ENCODE peak calls at places on chromosomes 13 and 19, in seven cellular contexts. N is ovary; H is brain microvascular endothelial cell; W is SJCRH30; T is body of pancreas; L is aorta; S is CD4-positive, CD25-positive, alpha-beta regulatory T cell. M is an unnamed sample.

GRCh38 chr13:24834902-24835510 is 71.0 kb downstream of the RNF17 start:
- DNase-seq in W (peak), N (no peak), T (peak), H (no peak), L (no peak), S (no peak), M (no peak)

GRCh38 chr19:43651758-43652545 is 12.3 kb upstream of the CADM4 start:
- DNase-seq in W (peak), S (peak), L (no peak), T (peak), H (peak), N (peak), M (no peak)

GRCh38 chr19:28472843-28473242 is 740.1 kb downstream of the UQCRFS1 start:
- DNase-seq in T (peak), N (no peak), W (no peak), S (no peak), L (peak), H (no peak), M (no peak)

GRCh38 chr19:49593233-49594113 is 2.5 kb downstream of the PRR12 start:
- DNase-seq in S (peak), L (peak), W (peak), N (peak), H (peak), T (peak), M (peak)

GRCh38 chr19:54420383-54421168 is 5.3 kb downstream of the TTYH1 start:
- DNase-seq in W (no peak), T (peak), S (no peak), L (no peak), H (peak), N (peak), M (no peak)

GRCh38 chr13:99661791-99662190 is 160.5 kb downstream of the TM9SF2 start:
- DNase-seq in L (no peak), H (no peak), N (no peak), T (no peak), W (no peak), S (no peak), M (no peak)

GRCh38 chr19:42143341-42144234 is 11.3 kb upstream of the POU2F2 start:
- DNase-seq in N (no peak), H (no peak), W (peak), S (no peak), L (no peak), T (no peak), M (no peak)

GRCh38 chr19:41816761-41817160 is 20.4 kb downstream of the CEACAM3 start:
- DNase-seq in S (no peak), N (no peak), T (no peak), L (no peak), W (no peak), H (no peak), M (no peak)

GRCh38 chr13:84946144-84946543 is 853.1 kb downstream of the SLITRK6 start:
- DNase-seq in N (no peak), T (no peak), W (no peak), L (no peak), S (no peak), H (no peak), M (no peak)

GRCh38 chr13:100528820-100529219 is 59.8 kb downstream of the GGACT start:
- DNase-seq in T (no peak), H (no peak), N (no peak), W (no peak), L (no peak), S (no peak), M (no peak)

GRCh38 chr13:99617474-99618255 is 116.4 kb downstream of the TM9SF2 start:
- DNase-seq in H (peak), T (no peak), L (peak), N (peak), W (peak), S (peak), M (no peak)

GRCh38 chr13:43411211-43411610 is 375.6 kb downstream of the ENOX1 start:
- DNase-seq in W (no peak), S (no peak), N (no peak), H (no peak), L (no peak), T (no peak), M (no peak)

GRCh38 chr19:53553865-53554791 is 16.2 kb downstream of the ZNF331 start:
- DNase-seq in S (peak), H (peak), N (peak), L (peak), T (peak), W (peak), M (peak)

GRCh38 chr13:63163903-63164302 is 1748.3 kb upstream of the PCDH20 start:
- DNase-seq in L (no peak), W (no peak), T (no peak), N (no peak), H (no peak), S (no peak), M (no peak)

GRCh38 chr19:29478578-29479565 is 46.9 kb upstream of the VSTM2B start:
- DNase-seq in S (peak), T (peak), L (no peak), N (no peak), H (no peak), W (peak), M (no peak)

GRCh38 chr13:94414141-94414540 is 65.3 kb downstream of the DCT start:
- DNase-seq in T (no peak), L (no peak), S (no peak), H (no peak), W (no peak), N (no peak), M (no peak)

GRCh38 chr13:90806905-90807304 is 540.6 kb upstream of the MIR17HG start:
- DNase-seq in L (no peak), W (peak), T (no peak), H (no peak), N (no peak), S (no peak), M (no peak)

GRCh38 chr19:37218592-37218935 is 550 bp downstream of the ZNF383 start:
- DNase-seq in L (no peak), W (no peak), N (no peak), T (no peak), S (no peak), H (peak), M (no peak)

GRCh38 chr19:11446652-11447301 is 11.3 kb downstream of the PRKCSH start:
- DNase-seq in S (no peak), W (peak), T (peak), L (peak), N (peak), H (no peak), M (peak)

GRCh38 chr19:46546194-46546896 is 50.7 kb upstream of the PNMA8B start:
- DNase-seq in S (peak), H (peak), L (no peak), T (peak), N (peak), W (peak), M (no peak)

GRCh38 chr13:113981201-113981605 is 7.3 kb upstream of the C13orf46 start:
- DNase-seq in H (no peak), N (no peak), W (no peak), L (peak), S (no peak), T (peak), M (no peak)

GRCh38 chr19:5687360-5688198 is 2.5 kb upstream of the RPL36 start:
- DNase-seq in H (no peak), N (no peak), W (no peak), S (no peak), L (no peak), T (no peak), M (no peak)

GRCh38 chr13:59531571-59532091 is 632.1 kb downstream of the DIAPH3 start:
- DNase-seq in H (peak), S (peak), T (peak), N (peak), L (peak), W (peak), M (no peak)

GRCh38 chr13:93045836-93046235 is 180.8 kb upstream of the GPC6 start:
- DNase-seq in S (no peak), L (no peak), T (no peak), N (no peak), H (peak), W (no peak), M (no peak)

GRCh38 chr13:20174656-20175405 is 14.0 kb upstream of the GJA3 start:
- DNase-seq in H (peak), T (peak), W (peak), N (peak), L (peak), S (peak), M (peak)

GRCh38 chr13:30866692-30867669 is 39.1 kb upstream of the MEDAG start:
- DNase-seq in N (peak), L (no peak), W (peak), T (no peak), H (no peak), S (no peak), M (no peak)

GRCh38 chr13:99360696-99361095 is 53.5 kb upstream of the GPR183 start:
- DNase-seq in S (no peak), N (no peak), L (no peak), H (no peak), T (no peak), W (no peak), M (no peak)

GRCh38 chr13:106432636-106433035 is 102.8 kb downstream of the EFNB2 start:
- DNase-seq in L (no peak), S (no peak), T (no peak), N (no peak), H (no peak), W (no peak), M (no peak)

GRCh38 chr19:13610042-13610691 is 103.9 kb upstream of the CACNA1A start:
- DNase-seq in N (no peak), T (peak), W (no peak), H (no peak), L (no peak), S (peak), M (no peak)

GRCh38 chr13:30021611-30022010 is 171.2 kb upstream of the UBL3 start:
- DNase-seq in H (no peak), T (no peak), S (no peak), W (no peak), N (no peak), L (no peak), M (no peak)

GRCh38 chr13:30734434-30734833 is 909 bp upstream of the ALOX5AP start:
- DNase-seq in T (no peak), W (no peak), H (no peak), L (no peak), N (no peak), S (no peak), M (no peak)

DNA sequence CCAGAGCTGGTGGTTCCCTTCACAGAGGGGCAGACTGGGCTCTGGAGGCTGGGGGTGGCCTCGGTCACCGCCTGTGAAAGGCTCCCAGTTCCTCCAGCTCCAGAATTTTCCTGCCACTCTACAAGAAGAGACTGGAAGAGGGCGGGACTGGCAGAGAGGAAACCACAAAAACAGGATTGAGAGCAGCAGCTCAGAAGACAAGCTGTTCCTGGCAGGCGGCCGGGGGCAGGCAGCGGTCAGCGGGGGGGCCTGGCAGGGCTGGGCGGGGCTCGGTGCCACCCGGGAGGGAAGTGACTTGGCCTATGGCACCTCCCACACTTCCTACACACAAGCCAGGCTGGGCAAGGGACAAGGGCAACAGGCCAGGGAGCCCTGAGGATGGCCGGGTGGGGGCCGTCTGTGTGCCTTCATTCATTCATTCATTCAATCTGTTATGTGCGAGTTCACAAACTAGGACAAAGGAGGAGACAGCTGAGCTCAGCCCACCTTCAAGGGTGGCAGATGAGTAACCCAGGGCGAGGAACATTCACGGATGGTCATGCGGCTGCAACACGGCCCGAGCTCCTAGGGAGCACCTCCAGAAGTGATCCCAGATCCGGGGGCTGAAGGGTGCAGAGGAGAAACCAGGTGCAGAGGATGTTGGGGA is 16.9 kb upstream of the BTBD2 start:
- DNase-seq in N (peak), H (peak), T (peak), S (peak), W (peak), L (peak), M (no peak)
- H3K27ac ChIP-seq in N (peak), H (no peak), T (peak), S (peak), W (peak), L (no peak), M (peak)

DNA sequence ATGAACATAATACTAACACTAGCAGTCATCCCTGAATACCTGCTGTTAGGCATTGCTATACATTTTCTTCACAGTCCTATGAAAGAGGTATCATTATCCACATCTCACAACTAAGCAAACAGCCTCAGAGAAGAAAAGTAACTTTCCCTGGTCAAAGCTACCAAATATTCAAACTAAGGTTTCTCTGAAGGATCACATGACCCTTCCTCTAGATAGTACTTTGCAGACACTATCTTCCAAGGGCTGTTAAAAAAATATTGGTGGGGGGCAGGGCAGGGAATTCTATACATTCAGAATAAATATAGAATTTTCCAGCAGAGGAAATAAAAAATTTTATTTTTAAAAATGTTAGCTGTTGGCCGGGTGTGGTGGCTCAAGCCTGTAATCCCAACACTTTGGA is 3.1 kb downstream of the SLC25A30 start:
- DNase-seq in W (no peak), N (no peak), H (no peak), T (no peak), S (no peak), L (no peak), M (no peak)
- H3K27ac ChIP-seq in W (no peak), N (peak), H (peak), T (peak), S (no peak), L (no peak), M (no peak)

DNA sequence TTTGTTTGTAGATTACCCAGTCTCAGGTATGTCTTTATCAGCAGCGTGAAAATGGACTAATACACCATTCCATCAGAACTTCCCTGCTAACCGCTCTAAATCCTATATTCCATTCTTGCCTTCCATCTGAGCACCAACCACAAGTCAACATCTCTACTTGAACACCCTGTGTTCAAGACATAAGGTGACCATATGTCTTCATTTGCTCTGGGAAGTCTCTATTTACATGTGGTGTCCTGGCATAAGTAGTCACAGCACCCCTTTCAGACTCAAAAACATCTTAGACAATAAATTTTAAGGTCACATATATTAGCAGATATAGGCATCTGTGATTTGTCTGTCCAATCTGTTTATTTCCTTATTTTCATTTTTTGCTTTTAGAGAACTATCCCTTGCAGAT is 122.7 kb downstream of the TSHZ3 start:
- DNase-seq in L (no peak), T (no peak), S (no peak), H (no peak), W (no peak), N (no peak), M (no peak)
- H3K27ac ChIP-seq in L (no peak), T (no peak), S (no peak), H (no peak), W (no peak), N (no peak), M (no peak)

GRCh38 chr19:45524575-45525129 is 17.4 kb downstream of the VASP start:
- DNase-seq in L (no peak), N (no peak), T (peak), H (no peak), W (no peak), S (no peak), M (no peak)
- H3K27ac ChIP-seq in L (no peak), N (no peak), T (peak), H (no peak), W (no peak), S (no peak), M (no peak)

GRCh38 chr13:21934309-21934708 is 263.4 kb downstream of the FGF9 start:
- DNase-seq in L (no peak), W (no peak), H (no peak), T (no peak), S (no peak), N (no peak), M (no peak)

GRCh38 chr13:21929400-21929799 is 258.5 kb downstream of the FGF9 start:
- DNase-seq in L (no peak), T (no peak), H (no peak), W (no peak), N (no peak), S (no peak), M (no peak)

GRCh38 chr13:21936674-21937073 is 265.8 kb downstream of the FGF9 start:
- DNase-seq in T (no peak), W (no peak), N (no peak), L (no peak), S (no peak), H (no peak), M (no peak)

DNA sequence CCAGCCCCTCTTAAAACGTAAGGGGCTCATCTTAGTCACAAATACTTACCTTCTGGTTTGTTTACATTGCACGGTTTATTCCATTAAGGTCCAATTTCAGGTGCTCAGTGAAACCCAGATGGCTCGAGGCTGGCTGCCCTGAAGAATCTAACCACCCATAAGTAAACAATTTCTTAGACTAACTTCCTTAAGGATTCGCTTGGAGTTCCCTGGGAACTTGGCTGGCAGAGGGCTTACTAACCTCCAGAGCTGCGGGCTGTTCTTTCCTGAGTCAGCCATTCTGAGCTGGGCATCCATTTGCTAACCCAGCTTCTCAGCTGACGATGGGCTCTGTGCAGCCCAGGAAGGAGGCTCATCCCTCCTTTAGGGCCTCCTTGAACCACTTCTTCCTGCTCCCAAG is 262.1 kb downstream of the FGF9 start:
- DNase-seq in N (no peak), H (no peak), L (no peak), T (no peak), W (no peak), S (no peak), M (no peak)
- H3K27ac ChIP-seq in N (no peak), H (no peak), L (no peak), T (no peak), W (no peak), S (no peak), M (no peak)

DNA sequence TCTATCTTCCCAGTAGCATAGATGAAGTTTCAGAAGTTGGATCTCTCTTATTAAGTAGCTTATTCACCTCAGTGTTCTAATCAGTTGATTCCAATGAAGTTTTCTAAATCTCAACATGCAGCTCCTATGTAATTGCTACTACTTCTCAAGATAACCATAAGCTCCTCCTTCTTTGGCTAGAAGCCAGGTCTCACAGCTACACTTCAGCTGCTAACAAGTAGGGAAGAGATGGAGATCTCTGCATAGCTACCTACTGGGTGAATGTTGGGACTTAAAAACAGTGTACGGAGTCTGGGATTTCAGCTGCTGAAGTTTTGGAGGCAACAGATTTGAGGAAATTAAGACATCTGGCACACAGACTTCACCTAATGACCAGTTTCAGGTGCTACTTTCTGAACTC is 661.0 kb downstream of the SLITRK1 start:
- DNase-seq in W (no peak), L (no peak), H (no peak), S (no peak), T (no peak), N (no peak), M (no peak)
- H3K27ac ChIP-seq in W (no peak), L (no peak), H (no peak), S (no peak), T (no peak), N (no peak), M (no peak)

DNA sequence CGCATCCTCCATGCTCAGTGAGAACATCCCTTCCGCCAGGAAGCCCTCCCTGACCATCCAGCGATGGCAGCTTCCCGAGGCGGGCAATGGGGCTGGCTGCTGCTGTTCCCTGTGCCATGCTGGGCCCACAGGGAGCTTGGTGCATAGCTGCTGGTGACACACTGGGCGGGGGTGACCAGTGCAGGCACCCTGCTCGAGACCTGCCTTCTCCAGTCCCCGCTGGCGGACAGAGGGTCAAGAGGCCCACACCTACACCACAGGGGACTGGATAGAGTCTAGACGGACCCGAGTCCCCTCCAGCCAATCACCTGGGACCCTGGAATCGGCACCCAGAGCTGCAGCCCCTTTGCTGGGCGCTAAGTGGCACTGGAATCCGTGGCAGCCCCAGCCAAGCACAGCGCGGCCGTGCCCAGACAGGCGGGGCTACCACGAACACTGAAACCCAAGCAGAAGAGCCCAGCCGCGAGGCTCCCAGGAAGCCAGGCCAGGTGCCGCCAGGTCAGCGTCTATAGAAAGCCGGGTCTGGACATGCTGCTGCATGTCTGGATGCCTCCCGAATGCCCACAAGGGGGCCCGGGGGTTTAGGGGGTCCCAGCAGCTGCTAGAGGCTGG is 9.0 kb upstream of the TBXA2R start:
- DNase-seq in W (no peak), L (peak), N (no peak), S (no peak), T (no peak), H (no peak), M (no peak)
- H3K27ac ChIP-seq in W (no peak), L (no peak), N (no peak), S (no peak), T (no peak), H (no peak), M (no peak)

DNA sequence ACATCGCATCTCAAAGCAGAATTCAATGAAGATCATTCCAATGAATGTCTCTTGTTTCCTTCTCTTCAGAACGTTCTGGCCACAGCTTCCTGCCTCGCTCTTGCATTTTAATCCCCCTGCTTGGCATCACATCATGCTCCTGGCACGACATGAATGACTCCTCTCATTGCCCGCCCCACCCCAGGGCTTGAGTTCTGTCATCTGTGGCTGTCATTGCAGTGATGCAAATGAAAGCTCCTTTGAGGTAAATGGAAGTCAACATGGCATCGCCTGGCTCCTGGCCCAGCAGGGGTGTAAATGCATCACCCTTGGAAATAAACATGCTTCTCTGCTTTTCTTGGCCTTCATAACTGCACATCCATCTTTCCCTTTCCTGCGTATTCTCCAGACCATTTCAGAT is 48.6 kb downstream of the SCEL start:
- DNase-seq in L (no peak), N (no peak), W (peak), H (no peak), T (no peak), S (no peak), M (no peak)
- H3K27ac ChIP-seq in L (no peak), N (no peak), W (no peak), H (no peak), T (no peak), S (no peak), M (no peak)